ENCODE peak calls at places on chromosomes 2 and 18, in seven cellular contexts. C is IMR-90, X is H1, S is prostate gland, B is K562, I is body of pancreas, H is heart left ventricle. D is an unnamed sample.

GRCh38 chr2:158456309-158457066 is at the start of the genes CCDC148 and PKP4:
- DNase-seq in C (peak; percentile 89), X (peak; percentile 82), S (peak; percentile 94), B (peak; percentile 97), I (peak; percentile 89), H (peak; percentile 93), D (peak; percentile 90)

GRCh38 chr2:65025453-65026128 is 30.6 kb upstream of the CEP68 start:
- DNase-seq in C (no peak), X (no peak), S (no peak), B (no peak), I (no peak), H (no peak), D (no peak)

GRCh38 chr2:57848723-57849122 is 197.9 kb upstream of the VRK2 start:
- DNase-seq in C (no peak), X (no peak), S (no peak), B (no peak), I (no peak), H (no peak), D (no peak)

GRCh38 chr2:25977768-25978167 is 4.5 kb downstream of the KIF3C start:
- DNase-seq in C (peak; percentile 66), X (no peak), S (no peak), B (no peak), I (no peak), H (no peak), D (no peak)

GRCh38 chr2:75790121-75790520 is 79.4 kb upstream of the GCFC2 start:
- DNase-seq in C (no peak), X (no peak), S (no peak), B (no peak), I (no peak), H (no peak), D (no peak)

GRCh38 chr2:54061272-54061671 is 54.1 kb upstream of the ACYP2 start:
- DNase-seq in C (no peak), X (no peak), S (no peak), B (no peak), I (no peak), H (no peak), D (no peak)

GRCh38 chr18:9673296-9674251 is 34.5 kb upstream of the RAB31 start:
- DNase-seq in C (peak; percentile 58), X (no peak), S (no peak), B (peak; percentile 73), I (peak; percentile 85), H (no peak), D (peak; percentile 74)

GRCh38 chr2:168120730-168121129 is 126.7 kb downstream of the STK39 start:
- DNase-seq in C (peak; percentile 29), X (no peak), S (no peak), B (peak; percentile 13), I (no peak), H (no peak), D (no peak)

GRCh38 chr2:241797441-241798080 is 11.4 kb upstream of the NEU4 start:
- DNase-seq in C (no peak), X (no peak), S (no peak), B (no peak), I (no peak), H (peak; percentile 15), D (no peak)

GRCh38 chr2:9815844-9816279 is 27.4 kb upstream of the TAF1B start:
- DNase-seq in C (no peak), X (no peak), S (no peak), B (no peak), I (no peak), H (no peak), D (peak; percentile 22)

DNA sequence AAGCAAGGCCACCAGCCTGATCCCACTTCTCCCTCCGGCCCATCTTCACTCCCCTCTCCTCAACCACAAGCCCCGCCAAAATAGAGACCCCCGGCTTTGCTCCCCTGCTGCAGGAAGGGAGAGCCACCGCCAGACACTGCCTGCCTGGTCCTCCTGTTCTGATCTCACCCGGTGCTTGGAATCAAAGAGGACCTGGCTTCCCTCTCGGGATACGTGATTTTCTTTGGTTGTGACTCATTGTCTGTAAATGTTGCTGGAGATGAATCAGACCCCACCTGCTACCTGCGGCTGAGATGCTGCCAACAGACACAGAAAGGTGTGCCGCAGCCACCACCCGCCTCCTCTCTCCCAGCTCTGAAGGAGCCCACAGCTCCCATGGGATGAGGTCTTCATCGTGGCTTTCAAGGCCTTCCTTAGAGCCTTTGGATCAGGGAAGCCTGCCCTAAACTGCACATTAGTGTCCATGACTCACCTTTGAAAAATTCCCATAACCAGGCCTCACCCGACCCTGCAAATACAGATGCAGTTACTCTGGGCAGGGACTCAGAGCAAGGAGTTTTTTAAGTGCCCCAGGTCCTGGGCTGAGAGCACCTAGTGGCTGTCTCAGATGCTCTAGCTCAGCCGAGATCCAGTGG is 79.4 kb upstream of the ZNF532 start:
- DNase-seq in C (peak; percentile 88), X (peak; percentile 49), S (peak; percentile 92), B (no peak), I (peak; percentile 43), H (no peak), D (peak; percentile 43)
- TF ChIP-seq CTCF in C (no peak), X (no peak), S (peak; percentile 20), B (no peak), I (no peak), H (no peak), D (no peak)

DNA sequence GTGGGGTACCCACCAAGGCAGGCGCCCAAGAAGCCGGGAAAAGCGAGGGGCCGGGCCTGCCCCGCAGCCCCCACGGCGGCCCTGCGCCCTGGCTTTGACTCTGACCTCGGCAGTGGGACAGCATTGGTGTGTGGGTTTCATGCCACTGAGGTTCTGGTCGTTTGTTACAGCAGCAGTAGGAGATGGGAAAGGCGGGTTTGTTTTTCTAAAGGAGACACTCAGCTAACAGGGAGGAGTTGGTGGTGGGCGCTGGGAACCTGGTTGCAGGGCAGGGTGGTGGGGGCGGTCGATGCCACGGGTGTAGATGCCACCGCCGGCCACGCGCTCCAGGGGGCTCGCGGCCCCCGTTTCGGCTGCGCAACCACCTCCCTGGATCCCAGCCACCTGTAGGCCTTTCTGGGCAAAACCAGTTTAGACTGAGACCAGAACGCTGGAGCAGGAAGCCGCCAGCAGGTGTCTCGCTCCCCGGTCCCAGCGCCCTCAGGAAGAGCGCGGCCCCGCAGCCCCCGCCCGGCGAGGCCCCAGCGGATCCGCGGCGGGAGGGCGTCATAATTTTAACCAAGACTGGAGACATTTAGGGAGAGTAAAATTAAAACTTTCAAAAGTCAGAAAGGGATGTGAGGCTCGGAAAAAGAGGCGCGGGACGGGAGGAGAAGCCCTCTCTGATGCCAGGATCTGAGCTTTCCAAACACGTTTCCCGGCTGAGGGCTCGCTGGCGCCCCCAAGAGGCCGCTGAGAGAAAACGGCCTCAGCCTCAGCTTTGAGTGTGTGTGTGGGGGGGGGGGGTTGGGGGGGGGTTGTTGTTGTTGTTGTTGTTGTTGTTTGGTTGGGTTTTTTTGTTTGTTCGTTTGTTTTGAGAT is 17.4 kb downstream of the CIDEA start:
- DNase-seq in C (peak; percentile 74), X (no peak), S (peak; percentile 65), B (peak; percentile 89), I (peak; percentile 84), H (peak; percentile 71), D (peak; percentile 73)
- TF ChIP-seq POLR2A in C (no peak), X (no peak), S (no peak), B (peak; percentile 72), I (peak; percentile 14), H (no peak), D (no peak)

DNA sequence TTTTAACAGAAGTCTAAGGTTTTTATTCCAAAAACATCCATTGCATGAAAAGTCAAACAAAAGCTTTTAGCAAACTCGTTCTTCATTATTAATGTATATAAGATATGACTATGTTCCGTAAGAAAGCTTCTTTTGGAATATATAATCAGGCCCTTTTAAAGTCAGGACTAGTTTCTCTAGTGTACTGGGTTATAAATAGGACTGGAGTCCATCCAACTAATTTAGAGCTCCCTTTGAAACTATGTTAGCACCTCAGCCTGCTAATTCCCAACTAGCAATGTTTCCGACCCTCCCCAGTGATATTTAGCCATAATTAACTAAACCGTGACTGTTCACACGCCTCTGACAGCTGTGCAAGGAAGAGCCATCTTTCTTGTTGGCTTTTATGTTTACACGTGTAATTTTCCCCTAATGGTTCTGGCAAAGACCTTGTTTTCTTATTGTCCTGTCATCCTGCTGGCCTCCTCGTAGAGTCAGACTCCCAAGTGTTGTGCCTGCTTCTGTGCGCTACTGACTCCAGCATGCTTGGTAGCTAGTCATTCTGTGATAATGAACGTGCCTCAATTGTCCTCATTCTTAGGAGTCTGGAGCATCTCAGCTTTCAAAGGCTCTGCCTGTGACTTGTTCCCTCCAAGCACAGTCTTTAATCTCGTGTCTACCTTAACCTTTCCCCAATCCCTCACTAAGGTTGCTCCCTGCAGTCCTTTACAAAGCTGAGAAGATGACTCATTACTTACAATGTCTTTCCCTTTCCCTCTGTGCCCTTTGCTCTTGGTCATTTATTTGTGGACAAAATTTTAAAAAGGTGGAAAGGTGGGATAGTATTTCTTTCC is 172.2 kb upstream of the RASGRP3 start:
- DNase-seq in C (no peak), X (no peak), S (no peak), B (no peak), I (no peak), H (no peak), D (no peak)
- TF ChIP-seq CTCF in C (no peak), X (no peak), S (no peak), B (no peak), I (no peak), H (no peak), D (no peak)

DNA sequence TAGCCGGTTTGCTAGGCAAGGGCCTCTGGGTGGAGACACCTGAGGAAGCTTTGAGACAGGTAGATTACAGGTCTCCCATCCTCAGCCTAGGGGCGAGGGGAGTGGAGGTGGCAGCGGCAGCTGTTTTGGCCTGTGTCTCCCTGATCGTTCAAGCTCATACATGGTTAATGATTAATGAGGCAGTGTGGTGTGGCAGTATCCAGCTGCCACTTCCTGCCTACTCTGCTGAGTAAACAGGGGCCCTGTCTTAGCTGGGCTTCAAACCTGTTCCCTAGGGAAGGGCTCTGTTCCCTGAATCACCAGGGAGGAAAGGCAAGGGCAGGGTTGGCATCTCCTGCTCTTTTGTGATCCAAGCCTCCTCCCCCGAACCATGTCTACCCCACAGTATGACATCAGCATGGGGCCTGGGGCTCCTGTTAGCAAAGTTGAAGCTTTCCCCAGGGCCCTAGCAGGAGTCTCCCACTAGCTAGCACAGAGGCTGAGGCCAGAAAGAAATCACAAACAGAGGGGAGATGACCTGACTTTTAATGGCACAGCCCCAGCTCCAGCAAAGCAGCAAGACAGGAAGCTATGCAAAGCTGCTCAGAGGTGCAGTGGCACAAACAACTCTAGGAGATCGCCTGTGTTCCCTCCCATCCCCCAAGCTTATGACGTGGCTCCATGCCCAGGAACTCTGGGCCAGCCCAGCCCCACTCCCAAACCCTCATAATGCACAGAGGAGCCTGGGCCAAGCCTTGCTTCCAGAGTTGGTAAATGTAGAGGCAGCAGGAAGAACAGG is 3.7 kb upstream of the TUBA4B start:
- DNase-seq in C (peak; percentile 75), X (no peak), S (peak; percentile 95), B (peak; percentile 19), I (peak; percentile 93), H (peak; percentile 82), D (peak; percentile 94)
- TF ChIP-seq POLR2A in C (peak; percentile 4), X (peak; percentile 37), S (peak; percentile 58), B (no peak), I (peak; percentile 61), H (no peak), D (no peak)